ENCODE peak calls at places on chromosome 5, in nine cellular contexts. G is heart right ventricle, N is AG10803, B is heart left ventricle, K is transverse colon, Q is fibroblast of mammary gland, E is PC-3, J is GM06990, S is cardiac fibroblast. O is an unnamed sample.
A peak's percentile ranks its signal among the peaks of the same experiment; 100 is the strongest.

GRCh38 chr5:180848265-180848664 is 12.8 kb downstream of the ZFP62 start:
- DNase-seq in G (no peak), N (no peak), B (no peak), K (no peak), Q (no peak), E (no peak), J (no peak), S (no peak), O (no peak)

GRCh38 chr5:175457466-175457865 is 13.5 kb upstream of the DRD1 start:
- DNase-seq in G (no peak), N (no peak), B (no peak), K (no peak), Q (no peak), E (peak; percentile 37), J (no peak), S (no peak), O (no peak)

GRCh38 chr5:119515192-119515591 is 62.9 kb downstream of the HSD17B4 start:
- DNase-seq in G (no peak), N (peak; percentile 7), B (no peak), K (no peak), Q (peak; percentile 49), E (peak; percentile 25), J (no peak), S (peak; percentile 60), O (peak; percentile 63)

GRCh38 chr5:9610344-9610743 is 19.8 kb downstream of the TAS2R1 start:
- DNase-seq in G (no peak), N (no peak), B (no peak), K (no peak), Q (no peak), E (no peak), J (no peak), S (no peak), O (no peak)

GRCh38 chr5:72015103-72015548 is 92.1 kb upstream of the MAP1B start:
- DNase-seq in G (peak; percentile 45), N (peak; percentile 20), B (peak; percentile 36), K (no peak), Q (peak; percentile 87), E (peak; percentile 45), J (no peak), S (peak; percentile 94), O (peak; percentile 94)

GRCh38 chr5:437281-437771 is 5.7 kb upstream of the EXOC3 start:
- DNase-seq in G (no peak), N (no peak), B (no peak), K (peak; percentile 5), Q (no peak), E (no peak), J (no peak), S (no peak), O (no peak)

GRCh38 chr5:10633271-10634049 is 69.6 kb downstream of the ANKRD33B start:
- DNase-seq in G (no peak), N (no peak), B (no peak), K (no peak), Q (no peak), E (no peak), J (peak; percentile 59), S (no peak), O (no peak)

GRCh38 chr5:100901851-100902341 is 1.2 kb downstream of the ST8SIA4 start:
- DNase-seq in G (peak; percentile 66), N (no peak), B (peak; percentile 49), K (peak; percentile 53), Q (no peak), E (peak; percentile 46), J (peak; percentile 43), S (peak; percentile 22), O (no peak)

GRCh38 chr5:38208782-38209378 is 49.5 kb upstream of the EGFLAM start:
- DNase-seq in G (peak; percentile 22), N (peak; percentile 46), B (peak; percentile 32), K (no peak), Q (peak; percentile 55), E (peak; percentile 74), J (no peak), S (peak; percentile 54), O (peak; percentile 77)

GRCh38 chr5:74538206-74538661 is 102.3 kb downstream of the ENC1 start:
- DNase-seq in G (peak; percentile 80), N (peak; percentile 83), B (peak; percentile 84), K (peak; percentile 24), Q (peak; percentile 97), E (no peak), J (no peak), S (peak; percentile 95), O (peak; percentile 98)

GRCh38 chr5:172102913-172103629 is 85.0 kb downstream of the STK10 start:
- DNase-seq in G (peak; percentile 50), N (peak; percentile 95), B (peak; percentile 73), K (peak; percentile 50), Q (peak; percentile 95), E (peak; percentile 97), J (no peak), S (peak; percentile 97), O (peak; percentile 98)

GRCh38 chr5:158431369-158432029 is 572.6 kb upstream of the CLINT1 start:
- DNase-seq in G (peak; percentile 35), N (peak; percentile 84), B (no peak), K (no peak), Q (peak; percentile 82), E (no peak), J (no peak), S (peak; percentile 36), O (peak; percentile 77)

GRCh38 chr5:141223112-141223783 is at the start of gene PCDHB14:
- DNase-seq in G (no peak), N (peak; percentile 44), B (no peak), K (no peak), Q (peak; percentile 22), E (peak; percentile 43), J (no peak), S (peak; percentile 41), O (peak; percentile 18)

DNA sequence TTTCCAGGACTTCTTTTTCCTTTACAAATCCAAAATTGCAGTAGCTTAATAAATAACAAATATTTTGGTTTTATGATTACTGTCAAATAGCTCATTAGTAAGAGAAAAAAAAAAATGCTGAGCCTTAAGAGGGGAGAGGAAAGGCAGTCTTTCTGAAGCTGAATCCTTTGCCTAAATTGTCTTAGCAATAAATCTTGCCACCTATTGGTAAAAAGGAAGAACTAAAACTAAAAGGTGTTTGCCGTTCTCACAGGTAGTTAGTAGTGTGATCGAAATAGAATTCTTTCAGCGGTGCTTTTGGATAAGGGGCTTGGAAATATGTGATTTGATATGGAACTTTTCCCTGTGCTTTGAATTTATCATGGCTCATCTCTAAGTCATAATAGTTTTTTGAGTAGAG is 31.2 kb downstream of the PIK3R1 start:
- DNase-seq in G (no peak), N (no peak), B (no peak), K (no peak), Q (no peak), E (no peak), J (no peak), S (no peak), O (no peak)
- TF ChIP-seq CTCF in G (peak; percentile 33), N (no peak), B (no peak), K (peak; percentile 24), Q (no peak), E (peak; percentile 27), J (peak; percentile 18), S (no peak), O (no peak)

GRCh38 chr5:132489051-132489770 is 1.4 kb downstream of the IRF1 start:
- DNase-seq in G (no peak), N (no peak), B (no peak), K (peak; percentile 32), Q (no peak), E (no peak), J (no peak), S (no peak), O (no peak)

GRCh38 chr5:132489871-132490483 is 596 bp downstream of the IRF1 start:
- DNase-seq in G (peak; percentile 50), N (peak; percentile 41), B (peak; percentile 79), K (peak; percentile 69), Q (peak; percentile 56), E (peak; percentile 22), J (no peak), S (peak; percentile 60), O (peak; percentile 58)

GRCh38 chr5:132487841-132488555 is 2.6 kb downstream of the IRF1 start:
- DNase-seq in G (no peak), N (no peak), B (no peak), K (peak; percentile 15), Q (no peak), E (no peak), J (no peak), S (no peak), O (no peak)

GRCh38 chr5:132487095-132487428 is 3.5 kb downstream of the IRF1 start:
- DNase-seq in G (no peak), N (no peak), B (no peak), K (peak; percentile 6), Q (no peak), E (no peak), J (no peak), S (no peak), O (no peak)

DNA sequence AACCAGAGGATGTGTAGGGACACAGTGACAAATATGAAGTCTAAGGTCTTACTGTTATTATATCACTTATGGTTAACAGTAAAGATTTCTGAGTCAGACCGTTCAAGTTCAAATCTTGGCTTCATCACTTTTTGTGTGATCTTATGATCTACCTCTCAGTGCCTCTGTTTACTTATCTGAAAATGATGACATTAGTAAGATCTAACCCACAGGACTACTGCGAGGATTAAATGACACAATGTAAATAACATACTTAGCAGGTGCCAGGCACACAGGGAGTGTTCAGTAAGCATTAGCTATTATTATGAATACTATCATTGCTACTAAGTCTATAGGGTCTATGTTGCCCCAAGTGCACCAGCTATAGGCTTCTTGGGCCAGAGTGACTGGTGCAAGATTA is 2.0 kb downstream of the IRF1 start:
- DNase-seq in G (no peak), N (no peak), B (no peak), K (no peak), Q (no peak), E (peak; percentile 60), J (no peak), S (no peak), O (no peak)
- H3K4me3 ChIP-seq in G (no peak overlapping the region), N (peak overlapping the region; percentile 91), B (peak overlapping the region; percentile 84), K (peak overlapping the region; percentile 87), Q (peak overlapping the region; percentile 69), E (peak overlapping the region; percentile 97), J (peak overlapping the region; percentile 98), S (no peak overlapping the region), O (peak overlapping the region; percentile 94)

DNA sequence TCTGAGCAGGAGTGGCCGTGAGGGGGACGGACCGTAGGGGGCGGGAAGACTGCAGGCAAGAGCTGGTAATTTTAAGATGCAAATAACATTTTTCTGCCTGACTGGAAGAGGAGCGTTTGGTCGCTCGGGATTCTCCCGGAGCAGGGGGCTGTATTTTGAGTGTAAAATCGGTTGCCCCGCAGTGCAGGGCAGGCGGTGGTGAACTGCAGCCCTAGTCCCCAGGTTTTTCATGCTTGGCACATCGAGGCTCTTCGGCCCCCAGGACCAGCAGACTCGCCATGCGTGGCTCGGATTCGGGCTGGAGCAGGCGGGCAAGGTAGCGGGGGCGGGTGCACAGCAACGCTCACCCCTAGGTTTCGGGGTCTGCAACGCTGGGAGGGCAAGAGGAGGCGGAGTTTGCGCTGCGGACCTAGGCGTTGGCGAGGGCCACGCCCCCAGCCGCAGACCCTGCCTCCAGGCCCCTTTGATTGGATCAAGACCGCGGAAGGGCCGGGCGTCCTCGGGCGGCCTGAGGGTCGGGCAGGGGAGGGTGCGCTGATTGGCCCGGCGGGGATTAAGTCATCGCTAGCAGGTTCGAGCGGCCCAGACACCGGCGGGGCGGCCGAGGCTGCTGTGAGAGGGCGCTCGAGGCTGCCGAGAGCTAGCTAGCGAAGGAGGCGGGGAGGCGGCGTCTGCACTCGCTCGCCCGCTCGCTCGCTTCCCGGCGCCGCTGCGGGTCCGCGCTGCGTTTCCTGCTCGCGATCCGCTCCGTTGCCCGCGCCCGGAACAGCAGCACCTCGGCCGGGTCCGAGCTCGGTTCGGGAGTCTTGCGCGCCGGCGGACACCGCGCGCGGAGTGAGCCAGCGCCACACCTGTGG is at the start of gene ARHGAP26:
- DNase-seq in G (peak; percentile 98), N (peak; percentile 94), B (peak; percentile 98), K (peak; percentile 98), Q (peak; percentile 92), E (peak; percentile 92), J (peak; percentile 93), S (peak; percentile 97), O (peak; percentile 97)
- TF ChIP-seq CTCF in G (peak; percentile 63), N (peak; percentile 20), B (peak; percentile 32), K (no peak), Q (no peak), E (no peak), J (peak; percentile 41), S (peak; percentile 24), O (peak; percentile 45)

GRCh38 chr5:155013526-155013925 is at the start of gene KIF4B:
- DNase-seq in G (no peak), N (no peak), B (no peak), K (no peak), Q (no peak), E (no peak), J (no peak), S (no peak), O (no peak)
- H3K4me3 ChIP-seq in G (no peak within 1 kb of the TSS), N (no peak within 1 kb of the TSS), B (no peak within 1 kb of the TSS), K (no peak within 1 kb of the TSS), Q (no peak within 1 kb of the TSS), E (no peak within 1 kb of the TSS), J (no peak within 1 kb of the TSS), S (no peak within 1 kb of the TSS), O (peak within 1 kb of the TSS; percentile 29)

O was measured in choroid plexus epithelial cell.